ENCODE peak calls at places on chromosomes 5 and 9, in four cellular contexts. N is activated CD8-positive, alpha-beta memory T cell treated with anti-CD3 and anti-CD28 coated beads for 1 hour; G is AG10803; T is KBM-7. Z is an unnamed sample.

GRCh38 chr5:20636686-20637085 is 648.7 kb upstream of the CDH18 start:
- DNase-seq in N (no peak), G (no peak), T (no peak), Z (no peak)

GRCh38 chr5:40503438-40503837 is 176.3 kb upstream of the PTGER4 start:
- DNase-seq in N (no peak), G (no peak), T (no peak), Z (no peak)

GRCh38 chr5:98771389-98772109 is 1.9 kb upstream of the RGMB start:
- DNase-seq in N (no peak), G (peak; percentile 94), T (peak; percentile 79), Z (peak; percentile 53)

GRCh38 chr9:34512131-34513078 is 10.4 kb downstream of the ENHO start:
- DNase-seq in N (no peak), G (no peak), T (no peak), Z (no peak)

GRCh38 chr9:83199240-83199639 is 136.3 kb upstream of the RASEF start:
- DNase-seq in N (no peak), G (peak; percentile 48), T (peak; percentile 29), Z (no peak)

GRCh38 chr5:94983861-94984535 is 300.9 kb downstream of the MCTP1 start:
- DNase-seq in N (no peak), G (peak; percentile 62), T (no peak), Z (no peak)

GRCh38 chr9:16112116-16112515 is 559.3 kb downstream of the CCDC171 start:
- DNase-seq in N (no peak), G (no peak), T (peak; percentile 0), Z (no peak)

GRCh38 chr9:4077499-4078102 is 222.3 kb downstream of the GLIS3 start:
- DNase-seq in N (no peak), G (peak; percentile 83), T (peak; percentile 26), Z (no peak)

GRCh38 chr5:106127341-106127781 is 1543.4 kb downstream of the EFNA5 start:
- DNase-seq in N (no peak), G (no peak), T (no peak), Z (no peak)

GRCh38 chr9:132794730-132795380 is 83.2 kb downstream of the AK8 start:
- DNase-seq in N (no peak), G (no peak), T (peak; percentile 67), Z (no peak)

GRCh38 chr5:133322743-133323142 is 270.9 kb downstream of the HSPA4 start:
- DNase-seq in N (no peak), G (no peak), T (no peak), Z (no peak)

GRCh38 chr5:126007841-126008240 is 415.4 kb upstream of the GRAMD2B start:
- DNase-seq in N (no peak), G (no peak), T (no peak), Z (no peak)

GRCh38 chr5:57037355-57037754 is 85.4 kb upstream of the MIER3 start:
- DNase-seq in N (no peak), G (no peak), T (peak; percentile 6), Z (no peak)

GRCh38 chr9:112784020-112784788 is 33.6 kb downstream of the SNX30 start:
- DNase-seq in N (no peak), G (no peak), T (no peak), Z (no peak)

GRCh38 chr9:110095238-110095637 is 112.7 kb downstream of the C9orf152 start:
- DNase-seq in N (no peak), G (peak; percentile 41), T (no peak), Z (no peak)

GRCh38 chr5:54656261-54656728 is 138.7 kb downstream of the SNX18 start:
- DNase-seq in N (no peak), G (peak; percentile 56), T (no peak), Z (no peak)

GRCh38 chr9:112550531-112550930 is 63.9 kb downstream of the KIAA1958 start:
- DNase-seq in N (no peak), G (no peak), T (no peak), Z (no peak)

GRCh38 chr5:82364497-82364896 is 86.3 kb upstream of the RPS23 start:
- DNase-seq in N (no peak), G (peak; percentile 81), T (peak; percentile 76), Z (no peak)

GRCh38 chr9:136268776-136269175 is 23.2 kb upstream of the QSOX2 start:
- DNase-seq in N (no peak), G (no peak), T (no peak), Z (no peak)

GRCh38 chr9:127912882-127913281 is 4.0 kb downstream of the ST6GALNAC4 start:
- DNase-seq in N (no peak), G (no peak), T (no peak), Z (no peak)

GRCh38 chr5:53035868-53036381 is 46.8 kb downstream of the ITGA2 start:
- DNase-seq in N (no peak), G (no peak), T (peak; percentile 36), Z (no peak)

GRCh38 chr9:112789493-112789892 is 38.9 kb downstream of the SNX30 start:
- DNase-seq in N (no peak), G (peak; percentile 84), T (no peak), Z (no peak)

GRCh38 chr9:130461218-130461630 is 16.5 kb downstream of the ASS1 start:
- DNase-seq in N (peak; percentile 23), G (no peak), T (peak; percentile 61), Z (no peak)

GRCh38 chr5:111530298-111530740 is 18.0 kb upstream of the STARD4 start:
- DNase-seq in N (peak; percentile 85), G (peak; percentile 66), T (peak; percentile 93), Z (no peak)

GRCh38 chr5:93915142-93915553 is 173.7 kb upstream of the POU5F2 start:
- DNase-seq in N (no peak), G (peak; percentile 62), T (peak; percentile 63), Z (no peak)

GRCh38 chr5:106408141-106408540 is 1262.6 kb downstream of the EFNA5 start:
- DNase-seq in N (no peak), G (no peak), T (no peak), Z (no peak)

GRCh38 chr9:16236326-16236725 is 634.1 kb downstream of the BNC2 start:
- DNase-seq in N (no peak), G (peak; percentile 97), T (no peak), Z (no peak)

GRCh38 chr9:128787583-128788156 is 617 bp downstream of the TBC1D13 start:
- DNase-seq in N (no peak), G (no peak), T (no peak), Z (no peak)

GRCh38 chr5:135013445-135013844 is 20.6 kb downstream of the PITX1 start:
- DNase-seq in N (no peak), G (no peak), T (no peak), Z (no peak)